ENCODE peak calls at places on chromosomes 13 and 19, in five cellular contexts. One of them, this sample, is unnamed.

GRCh38 chr19:5062799-5063198 is 93.9 kb downstream of the KDM4B start:
- DNase-seq in suprapubic skin: no peak
- DNase-seq in foreskin fibroblast: no peak
- DNase-seq in EL: no peak
- DNase-seq in fibroblast of pulmonary artery: no peak
- DNase-seq in this sample: no peak

GRCh38 chr13:94090773-94091172 is 388.7 kb downstream of the DCT start:
- DNase-seq in suprapubic skin: no peak
- DNase-seq in foreskin fibroblast: no peak
- DNase-seq in EL: no peak
- DNase-seq in fibroblast of pulmonary artery: no peak
- DNase-seq in this sample: no peak

GRCh38 chr19:55489711-55490477 is 1.7 kb downstream of the SSC5D start:
- DNase-seq in suprapubic skin: no peak
- DNase-seq in foreskin fibroblast: peak
- DNase-seq in EL: no peak
- DNase-seq in fibroblast of pulmonary artery: no peak
- DNase-seq in this sample: no peak

GRCh38 chr19:48443262-48443661 is 2.5 kb upstream of the GRWD1 start:
- DNase-seq in suprapubic skin: no peak
- DNase-seq in foreskin fibroblast: peak
- DNase-seq in EL: no peak
- DNase-seq in fibroblast of pulmonary artery: no peak
- DNase-seq in this sample: peak

GRCh38 chr13:94674609-94675348 is 37.6 kb downstream of the SOX21 start:
- DNase-seq in suprapubic skin: no peak
- DNase-seq in foreskin fibroblast: peak
- DNase-seq in EL: peak
- DNase-seq in fibroblast of pulmonary artery: peak
- DNase-seq in this sample: peak

GRCh38 chr19:35731779-35732405 is 10.4 kb downstream of the IGFLR1 start:
- DNase-seq in suprapubic skin: no peak
- DNase-seq in foreskin fibroblast: no peak
- DNase-seq in EL: no peak
- DNase-seq in fibroblast of pulmonary artery: no peak
- DNase-seq in this sample: no peak

GRCh38 chr19:1224847-1225246 is 13.0 kb downstream of the CBARP start:
- DNase-seq in suprapubic skin: no peak
- DNase-seq in foreskin fibroblast: no peak
- DNase-seq in EL: no peak
- DNase-seq in fibroblast of pulmonary artery: no peak
- DNase-seq in this sample: no peak

GRCh38 chr19:8615813-8616596 is 5.5 kb upstream of the ADAMTS10 start:
- DNase-seq in suprapubic skin: peak
- DNase-seq in foreskin fibroblast: peak
- DNase-seq in EL: peak
- DNase-seq in fibroblast of pulmonary artery: peak
- DNase-seq in this sample: peak

GRCh38 chr13:37306778-37307544 is 201.5 kb upstream of the CSNK1A1L start:
- DNase-seq in suprapubic skin: no peak
- DNase-seq in foreskin fibroblast: peak
- DNase-seq in EL: peak
- DNase-seq in fibroblast of pulmonary artery: peak
- DNase-seq in this sample: no peak

This sample was measured in neural progenitor cell.